ENCODE peak calls at places on chromosomes 7 and 10, in four cellular contexts. G, L, Q and J are unnamed samples. For H3K36me3, the result is how much of the 10 kb centered on the place peaks cover.

GRCh38 chr7:127983804-127984332 is 47.4 kb downstream of the LRRC4 start:
- DNase-seq in G (no peak), L (peak), Q (peak), J (no peak)

GRCh38 chr7:92691578-92691977 is 101.4 kb upstream of the FAM133B start:
- DNase-seq in G (no peak), L (peak), Q (peak), J (no peak)

GRCh38 chr7:67407351-67407750 is 410.7 kb downstream of the TYW1 start:
- DNase-seq in L (no peak), G (no peak), Q (no peak), J (no peak)

GRCh38 chr10:91247360-91248111 is 27.1 kb downstream of the PCGF5 start:
- DNase-seq in L (peak), G (no peak), Q (no peak), J (no peak)

GRCh38 chr7:89002942-89003618 is 207.5 kb upstream of the TEX47 start:
- DNase-seq in L (no peak), G (no peak), Q (no peak), J (no peak)

GRCh38 chr7:50431906-50432305 is 18.2 kb downstream of the FIGNL1 start:
- DNase-seq in G (no peak), Q (no peak), L (no peak), J (no peak)

GRCh38 chr10:119663866-119664698 is 12.9 kb downstream of the BAG3 start:
- DNase-seq in G (no peak), Q (no peak), L (no peak), J (no peak)

GRCh38 chr7:51350195-51350896 is 33.7 kb upstream of the COBL start:
- DNase-seq in L (no peak), G (no peak), Q (no peak), J (no peak)

GRCh38 chr7:73901823-73902597 is 41.1 kb downstream of the TMEM270 start:
- DNase-seq in Q (no peak), L (no peak), G (no peak), J (no peak)

GRCh38 chr10:62924344-62924748 is 108.2 kb upstream of the EGR2 start:
- DNase-seq in Q (no peak), L (no peak), G (peak), J (no peak)
- H3K4me3 ChIP-seq in Q (peak), L (no peak), G (no peak), J (no peak)

GRCh38 chr10:126749030-126749655 is 78.7 kb upstream of the C10orf90 start:
- DNase-seq in Q (peak), L (peak), G (peak), J (peak)
- TF ChIP-seq CTCF in Q (peak), L (peak), G (peak), J (peak)

DNA sequence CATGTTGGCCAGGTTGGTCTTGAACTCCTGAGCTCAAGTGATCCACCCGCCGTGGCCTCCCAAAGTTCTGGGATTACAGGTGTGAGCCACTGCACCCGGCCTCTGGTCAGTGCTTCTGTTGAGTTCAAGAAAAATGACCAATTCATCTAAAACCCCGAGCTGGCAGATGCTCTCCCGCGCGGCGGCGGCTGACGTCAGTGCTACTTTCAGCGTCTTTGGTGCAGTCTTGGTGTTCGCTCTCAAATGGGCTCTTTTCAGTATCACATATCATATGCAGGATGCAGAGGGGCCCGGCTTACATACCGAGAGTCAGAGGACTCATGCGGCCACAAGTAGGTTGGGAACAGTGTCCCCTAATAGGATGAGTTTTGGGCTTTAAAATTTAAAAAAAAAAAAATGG is 125.9 kb downstream of the CUX1 start:
- DNase-seq in G (no peak), Q (no peak), L (no peak), J (no peak)
- H3K36me3 ChIP-seq in G (under half), Q (under half), L (under half), J (under half)

GRCh38 chr10:125155101-125155500 is 5.3 kb downstream of the CTBP2 start:
- DNase-seq in G (no peak), Q (no peak), L (peak), J (no peak)

GRCh38 chr10:125155669-125156068 is 4.7 kb downstream of the CTBP2 start:
- DNase-seq in L (no peak), Q (no peak), G (no peak), J (no peak)

GRCh38 chr10:125156196-125156595 is 4.2 kb downstream of the CTBP2 start:
- DNase-seq in Q (no peak), G (no peak), L (no peak), J (no peak)

GRCh38 chr10:125153693-125154490 is 6.5 kb downstream of the CTBP2 start:
- DNase-seq in Q (no peak), L (peak), G (no peak), J (no peak)

GRCh38 chr10:125154529-125154928 is 5.8 kb downstream of the CTBP2 start:
- DNase-seq in Q (no peak), L (no peak), G (no peak), J (no peak)
- H3K4me3 ChIP-seq in Q (peak), L (peak), G (no peak), J (no peak)

GRCh38 chr10:95337354-95337753 is 46.6 kb upstream of the PDLIM1 start:
- DNase-seq in G (no peak), L (no peak), Q (no peak), J (no peak)

GRCh38 chr10:95337761-95338160 is 47.0 kb upstream of the PDLIM1 start:
- DNase-seq in Q (no peak), L (no peak), G (no peak), J (no peak)

GRCh38 chr10:95335933-95336699 is 45.3 kb upstream of the PDLIM1 start:
- DNase-seq in L (no peak), G (no peak), Q (no peak), J (no peak)

GRCh38 chr10:95334793-95335120 is 44.0 kb upstream of the PDLIM1 start:
- DNase-seq in L (no peak), Q (no peak), G (no peak), J (no peak)

DNA sequence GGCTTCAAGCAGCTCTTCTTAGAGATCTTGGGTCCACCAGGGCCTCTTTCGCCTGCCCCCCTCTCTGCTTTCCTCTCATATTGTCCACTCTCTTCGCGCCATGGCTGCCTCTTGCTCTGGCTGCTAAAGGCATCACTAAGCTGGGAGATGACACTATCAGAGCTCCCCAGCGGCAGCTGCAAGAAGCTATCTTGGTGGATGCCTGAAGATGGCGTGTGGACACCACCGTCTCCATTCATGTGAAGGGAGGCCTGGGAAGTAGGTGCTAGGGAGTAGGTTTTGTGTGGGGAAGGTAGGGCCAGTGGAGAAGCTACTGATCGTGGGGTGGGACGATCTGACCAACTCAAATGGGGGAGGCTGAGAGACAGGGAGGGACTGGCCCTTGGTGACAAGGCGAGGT is 45.9 kb upstream of the PDLIM1 start:
- DNase-seq in G (no peak), L (no peak), Q (no peak), J (no peak)
- TF ChIP-seq CTCF in G (no peak), L (no peak), Q (no peak), J (no peak)

GRCh38 chr10:22544325-22545068 is 169.9 kb downstream of the PIP4K2A start:
- DNase-seq in Q (no peak), L (no peak), G (no peak), J (no peak)

GRCh38 chr10:22548343-22548742 is 166.0 kb downstream of the PIP4K2A start:
- DNase-seq in L (no peak), G (no peak), Q (no peak), J (no peak)

GRCh38 chr10:22541900-22542299 is 172.5 kb downstream of the PIP4K2A start:
- DNase-seq in Q (no peak), G (no peak), L (no peak), J (no peak)

GRCh38 chr10:22542773-22543172 is 171.6 kb downstream of the PIP4K2A start:
- DNase-seq in L (no peak), G (no peak), Q (no peak), J (no peak)

GRCh38 chr10:22545643-22546042 is 168.7 kb downstream of the PIP4K2A start:
- DNase-seq in G (no peak), Q (no peak), L (no peak), J (no peak)
- H3K36me3 ChIP-seq in G (under half), Q (under half), L (under half), J (under half)